ENCODE peak calls at places on chromosomes 6 and 20, in six cellular contexts. F, L, J, Z, A and C are unnamed samples.

GRCh38 chr20:50376179-50376887 is 133.8 kb upstream of the PTPN1 start:
- DNase-seq in J (no peak), L (no peak), Z (no peak), F (no peak), A (no peak), C (no peak)

GRCh38 chr6:118468682-118469465 is 79.2 kb upstream of the PLN start:
- DNase-seq in Z (no peak), L (no peak), J (peak), A (no peak), F (no peak), C (no peak)

GRCh38 chr20:44540834-44541233 is 19.0 kb upstream of the SERINC3 start:
- DNase-seq in A (no peak), J (no peak), Z (no peak), L (no peak), F (no peak), C (no peak)

GRCh38 chr6:17758113-17758512 is 51.4 kb upstream of the NUP153 start:
- DNase-seq in J (no peak), A (no peak), L (no peak), Z (no peak), F (no peak), C (no peak)

GRCh38 chr20:37615507-37616425 is 78.1 kb upstream of the CTNNBL1 start:
- DNase-seq in F (peak), J (peak), A (peak), Z (no peak), L (peak), C (peak)

GRCh38 chr20:31704225-31705119 is 18.2 kb downstream of the BCL2L1 start:
- DNase-seq in L (no peak), A (no peak), F (no peak), Z (no peak), J (peak), C (no peak)

GRCh38 chr6:123529058-123529457 is 107.7 kb downstream of the TRDN start:
- DNase-seq in L (no peak), F (no peak), Z (no peak), J (no peak), A (no peak), C (no peak)

GRCh38 chr6:36224918-36225461 is 28.4 kb downstream of the BRPF3 start:
- DNase-seq in F (peak), A (no peak), Z (no peak), J (no peak), L (peak), C (peak)

GRCh38 chr6:169723200-169723909 is 945 bp downstream of the PHF10 start:
- DNase-seq in A (peak), F (peak), L (peak), Z (no peak), J (peak), C (no peak)

GRCh38 chr6:163038317-163038716 is 310.5 kb downstream of the PACRG start:
- DNase-seq in F (no peak), J (no peak), Z (no peak), A (no peak), L (no peak), C (no peak)

GRCh38 chr6:37524025-37524647 is 24.4 kb upstream of the CCDC167 start:
- DNase-seq in Z (no peak), F (no peak), J (no peak), L (no peak), A (no peak), C (no peak)

GRCh38 chr6:141988954-141989705 is 143.6 kb upstream of the GJE1 start:
- DNase-seq in A (peak), F (peak), J (peak), L (peak), Z (no peak), C (no peak)

GRCh38 chr6:34249469-34250370 is 914 bp upstream of the SMIM29 start:
- DNase-seq in A (no peak), J (no peak), F (no peak), Z (no peak), L (no peak), C (no peak)

GRCh38 chr20:36270744-36271638 is 34.7 kb downstream of the AAR2 start:
- DNase-seq in Z (no peak), A (no peak), L (no peak), F (no peak), J (peak), C (no peak)

GRCh38 chr20:17560344-17561074 is 9.4 kb upstream of the DSTN start:
- DNase-seq in Z (no peak), A (peak), L (no peak), F (no peak), J (no peak), C (no peak)

GRCh38 chr20:25048519-25048952 is 9.4 kb downstream of the ACSS1 start:
- DNase-seq in L (no peak), F (no peak), J (no peak), A (no peak), Z (no peak), C (peak)

GRCh38 chr6:20661721-20662120 is 127.5 kb downstream of the CDKAL1 start:
- DNase-seq in Z (no peak), L (no peak), A (no peak), J (no peak), F (peak), C (no peak)

GRCh38 chr20:48295445-48295903 is 510.2 kb upstream of the SULF2 start:
- DNase-seq in Z (no peak), J (peak), F (no peak), L (no peak), A (no peak), C (no peak)

GRCh38 chr6:33018904-33019303 is 9.5 kb upstream of the HLA-DOA start:
- DNase-seq in Z (peak), L (no peak), A (no peak), F (no peak), J (no peak), C (peak)

GRCh38 chr6:31572041-31572911 is at the start of gene LTA:
- DNase-seq in L (no peak), F (no peak), Z (no peak), J (no peak), A (no peak), C (no peak)

GRCh38 chr20:11850901-11851300 is 66.8 kb upstream of the BTBD3 start:
- DNase-seq in Z (no peak), J (no peak), F (no peak), L (no peak), A (no peak), C (no peak)

GRCh38 chr6:42113929-42114636 is 28.3 kb downstream of the C6orf132 start:
- DNase-seq in J (peak), A (no peak), F (no peak), L (no peak), Z (no peak), C (no peak)

GRCh38 chr20:17023811-17024210 is 203.0 kb upstream of the PCSK2 start:
- DNase-seq in Z (no peak), J (no peak), F (no peak), A (peak), L (no peak), C (no peak)

DNA sequence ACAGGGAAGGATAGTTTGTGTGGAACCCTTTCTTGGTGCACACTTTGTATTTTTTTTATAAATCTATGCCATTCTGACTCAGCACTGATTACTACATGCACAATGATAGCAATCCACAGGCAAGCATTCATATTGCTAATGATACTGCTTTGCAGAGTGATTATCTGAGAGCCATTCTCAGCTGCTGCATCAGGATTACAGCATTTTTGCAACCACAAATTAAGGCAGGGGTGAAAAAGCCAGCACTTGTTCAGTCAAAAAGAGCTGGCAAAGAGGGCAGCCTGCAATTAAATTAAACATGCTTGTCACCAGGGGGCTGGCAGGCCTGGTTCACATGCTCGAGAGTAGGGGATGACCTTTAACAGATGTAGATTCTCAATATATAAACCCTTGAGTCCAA is 40.7 kb upstream of the SLC17A4 start:
- DNase-seq in F (peak), L (no peak), A (no peak), Z (no peak), J (no peak), C (no peak)
- TF ChIP-seq GABPA in F (no peak), L (no peak), A (no peak), Z (no peak), J (no peak), C (no peak)

DNA sequence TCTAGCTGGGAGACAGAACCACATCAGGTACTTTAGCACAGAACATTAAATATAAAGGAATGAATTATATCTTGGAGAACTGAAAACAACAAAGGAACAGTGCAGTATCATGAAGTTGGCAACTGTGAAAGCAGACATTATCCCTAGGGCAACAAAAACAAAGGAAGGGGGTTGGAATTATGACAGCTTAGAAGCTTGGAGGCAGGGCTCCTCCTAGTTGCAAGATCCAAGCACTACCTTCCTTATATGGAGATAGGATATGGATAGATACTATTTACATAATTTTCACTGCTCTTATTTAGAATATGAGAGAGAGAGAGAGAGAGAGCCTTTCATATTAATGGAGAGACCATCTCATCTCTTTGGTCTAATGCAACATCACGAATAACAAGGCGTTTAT is 27.0 kb downstream of the TMEM14A start:
- DNase-seq in J (no peak), A (no peak), L (peak), Z (no peak), F (peak), C (no peak)
- TF ChIP-seq GABPA in J (no peak), A (no peak), L (no peak), Z (no peak), F (no peak), C (no peak)

DNA sequence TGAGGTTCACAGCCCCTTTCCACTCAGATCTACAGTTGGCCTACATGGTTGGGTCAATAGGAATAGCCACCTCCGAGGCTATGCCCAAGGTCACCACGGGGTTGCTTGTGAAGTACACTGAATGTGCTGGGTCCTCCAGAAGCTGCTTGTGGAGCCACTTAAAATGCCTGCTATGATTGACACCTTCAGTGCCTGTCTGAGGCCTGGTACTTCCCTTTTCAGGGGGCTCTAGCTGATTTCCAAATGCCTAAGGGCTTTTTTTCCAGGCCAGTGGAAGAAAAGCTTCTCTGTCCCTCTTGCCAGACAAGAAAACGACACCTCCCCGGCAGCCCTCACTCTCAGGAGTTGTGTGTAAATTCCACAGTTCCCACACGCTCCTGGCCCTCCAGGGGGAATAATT is 6.3 kb upstream of the NXT1 start:
- DNase-seq in A (no peak), L (no peak), J (peak), Z (no peak), F (no peak), C (no peak)
- TF ChIP-seq GABPA in A (no peak), L (no peak), J (no peak), Z (no peak), F (no peak), C (no peak)

GRCh38 chr6:30044630-30045029 is 16.4 kb upstream of the POLR1H start:
- DNase-seq in J (no peak), Z (no peak), A (no peak), L (no peak), F (no peak), C (no peak)
- TF ChIP-seq GABPA in J (no peak), Z (no peak), A (no peak), L (no peak), F (no peak), C (no peak)

DNA sequence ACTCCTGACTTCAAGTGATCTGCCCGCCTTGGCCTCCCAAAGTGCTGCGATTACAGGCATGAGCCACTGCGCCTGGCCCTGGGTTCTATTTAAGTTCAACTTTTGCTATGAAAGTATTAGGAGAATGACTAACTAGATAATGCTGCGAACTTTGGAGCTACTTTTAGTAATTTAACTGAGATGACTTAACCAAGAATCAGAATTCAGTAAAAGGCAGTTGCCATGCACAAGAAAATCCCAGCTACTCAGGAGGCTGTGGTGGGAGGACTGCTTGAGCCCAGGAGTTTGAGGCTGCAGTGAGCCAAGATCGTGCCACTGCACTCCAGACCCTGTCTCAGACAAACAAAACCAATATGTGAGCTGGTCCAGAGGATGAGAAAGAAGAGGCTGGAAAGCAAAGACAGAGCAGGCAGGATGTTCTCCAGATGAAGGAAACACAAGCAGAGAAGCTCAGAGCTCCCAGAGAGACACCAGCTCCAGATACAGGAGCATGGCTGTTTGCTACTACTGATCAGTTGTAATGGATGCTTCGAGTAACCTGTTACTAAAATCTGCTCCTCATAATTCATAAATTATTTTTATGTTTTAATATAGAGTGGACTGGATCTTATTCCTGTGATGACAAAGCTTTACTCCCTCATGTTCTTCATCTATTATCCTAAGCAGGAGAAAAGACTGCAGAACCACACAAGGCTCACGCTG is 23.9 kb downstream of the ZNF217 start:
- DNase-seq in J (no peak), Z (no peak), F (no peak), A (no peak), L (no peak), C (no peak)
- TF ChIP-seq GABPA in J (no peak), Z (no peak), F (no peak), A (no peak), L (no peak), C (no peak)

GRCh38 chr20:19734811-19735210 is 23.2 kb upstream of the RIN2 start:
- DNase-seq in F (no peak), Z (no peak), A (no peak), L (no peak), J (no peak), C (no peak)

GRCh38 chr20:19739351-19739750 is 18.7 kb upstream of the RIN2 start:
- DNase-seq in Z (no peak), J (no peak), L (no peak), A (no peak), F (no peak), C (no peak)

GRCh38 chr20:19738936-19739335 is 19.1 kb upstream of the RIN2 start:
- DNase-seq in L (no peak), J (no peak), A (no peak), F (no peak), Z (no peak), C (no peak)

GRCh38 chr20:19735446-19735845 is 22.6 kb upstream of the RIN2 start:
- DNase-seq in J (peak), Z (peak), A (no peak), F (peak), L (no peak), C (peak)

GRCh38 chr20:19737025-19737424 is 21.0 kb upstream of the RIN2 start:
- DNase-seq in Z (peak), L (no peak), F (no peak), J (peak), A (no peak), C (peak)
- TF ChIP-seq GABPA in Z (no peak), L (no peak), F (no peak), J (no peak), A (no peak), C (no peak)

DNA sequence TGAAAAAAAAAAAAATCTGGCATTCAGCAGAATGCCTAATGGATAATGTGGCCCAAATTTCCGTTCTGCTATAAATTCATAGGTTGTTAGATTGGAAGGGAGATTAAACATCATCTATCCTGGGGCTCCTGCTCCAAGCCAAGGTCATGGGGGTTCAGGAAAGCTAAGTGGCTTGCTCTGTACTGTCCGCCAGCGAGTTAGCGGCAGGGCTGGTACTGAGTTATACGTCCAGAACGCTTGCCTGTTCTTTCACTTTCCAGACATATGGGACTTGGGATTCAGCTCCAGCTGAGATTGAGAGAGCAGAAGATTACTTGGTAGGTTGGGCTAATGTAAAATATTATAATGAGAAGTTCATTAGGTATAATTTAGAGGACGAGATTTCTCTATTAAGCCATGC is 858 bp downstream of the RWDD1 start:
- DNase-seq in A (no peak), L (peak), Z (no peak), F (peak), J (peak), C (no peak)
- TF ChIP-seq GABPA in A (no peak), L (no peak), Z (no peak), F (no peak), J (no peak), C (no peak)

GRCh38 chr6:25192562-25192961 is 86.6 kb upstream of the CARMIL1 start:
- DNase-seq in F (no peak), L (no peak), Z (no peak), J (no peak), A (no peak), C (no peak)
- TF ChIP-seq GABPA in F (no peak), L (no peak), Z (no peak), J (no peak), A (no peak), C (no peak)

GRCh38 chr20:1720226-1720625 is 62.6 kb upstream of the SIRPG start:
- DNase-seq in J (no peak), F (no peak), L (no peak), Z (no peak), A (no peak), C (no peak)

GRCh38 chr20:1720845-1721475 is 63.4 kb upstream of the SIRPG start:
- DNase-seq in L (no peak), Z (no peak), A (no peak), J (no peak), F (no peak), C (no peak)

GRCh38 chr20:1721687-1722512 is 64.3 kb upstream of the SIRPG start:
- DNase-seq in J (no peak), Z (no peak), L (no peak), A (peak), F (no peak), C (no peak)

GRCh38 chr20:1718604-1719384 is 61.2 kb upstream of the SIRPG start:
- DNase-seq in L (no peak), F (no peak), J (no peak), Z (no peak), A (no peak), C (no peak)

GRCh38 chr20:1722513-1723050 is 65.0 kb upstream of the SIRPG start:
- DNase-seq in A (no peak), Z (no peak), J (no peak), L (no peak), F (no peak), C (no peak)
- TF ChIP-seq GABPA in A (no peak), Z (no peak), J (no peak), L (no peak), F (no peak), C (no peak)

GRCh38 chr6:15285682-15286294 is 39.9 kb downstream of the JARID2 start:
- DNase-seq in J (no peak), F (no peak), A (no peak), L (no peak), Z (no peak), C (no peak)
- TF ChIP-seq GABPA in J (no peak), F (no peak), A (no peak), L (no peak), Z (no peak), C (no peak)